ENCODE peak calls at places on chromosome 18, in six cellular contexts. S is mucosa of descending colon; H is stimulated activated CD4-positive, alpha-beta T cell treated with anti-CD3 and anti-CD28 coated beads, Interleukin-15, amount 100 ng/mL, for 48 hours; L is choroid plexus epithelial cell; B is NCI-H1092 treated with DMSO at 0.1 percent for 48 hours; C is left ventricle myocardium inferior. Y is an unnamed sample.

GRCh38 chr18:49849331-49850217 is 36.2 kb upstream of the ACAA2 start:
- DNase-seq in H (no peak), S (peak; percentile 94), B (peak; percentile 52), C (peak; percentile 31), L (peak; percentile 94), Y (no peak)

GRCh38 chr18:8163287-8163959 is 445.8 kb upstream of the RAB12 start:
- DNase-seq in B (no peak), L (no peak), S (no peak), C (no peak), H (no peak), Y (no peak)

GRCh38 chr18:74806073-74806472 is 208.4 kb downstream of the ZNF407 start:
- DNase-seq in C (no peak), L (no peak), H (no peak), B (no peak), S (peak; percentile 61), Y (no peak)

GRCh38 chr18:49837889-49838288 is 24.6 kb upstream of the ACAA2 start:
- DNase-seq in L (no peak), H (no peak), C (no peak), B (no peak), S (no peak), Y (no peak)

GRCh38 chr18:29003194-29003593 is 826.3 kb upstream of the CDH2 start:
- DNase-seq in H (no peak), C (no peak), L (no peak), B (peak; percentile 10), S (no peak), Y (no peak)

GRCh38 chr18:23451011-23451410 is 2.1 kb upstream of the RIOK3 start:
- DNase-seq in S (no peak), L (no peak), C (no peak), B (no peak), H (no peak), Y (no peak)

GRCh38 chr18:45518770-45519169 is 96.5 kb upstream of the SLC14A2 start:
- DNase-seq in H (no peak), S (no peak), C (no peak), L (no peak), B (peak; percentile 71), Y (no peak)

GRCh38 chr18:9839211-9839610 is 46.6 kb upstream of the TXNDC2 start:
- DNase-seq in B (no peak), C (no peak), H (no peak), L (no peak), S (no peak), Y (no peak)

GRCh38 chr18:44701227-44701626 is 20.5 kb downstream of the SETBP1 start:
- DNase-seq in C (no peak), B (no peak), S (no peak), H (no peak), L (no peak), Y (no peak)

GRCh38 chr18:50848038-50848437 is 28.2 kb upstream of the MRO start:
- DNase-seq in C (no peak), B (no peak), S (no peak), H (no peak), L (no peak), Y (no peak)

GRCh38 chr18:22971038-22971437 is 37.9 kb downstream of the RBBP8 start:
- DNase-seq in B (no peak), S (no peak), C (no peak), L (peak; percentile 8), H (no peak), Y (no peak)